ENCODE peak calls at places on chromosomes 16 and 17, in six cellular contexts. S is ovary; D is amygdala; R is head of caudate nucleus; I is stimulated activated CD4-positive, alpha-beta T cell treated with anti-CD3 and anti-CD28 coated beads, Interleukin-4, amount 100 ng/mL, for 1 hour; W is brain microvascular endothelial cell. O is an unnamed sample.

GRCh38 chr16:23508589-23509440 is 1.5 kb downstream of the GGA2 start:
- DNase-seq in S (no peak), D (no peak), R (peak), I (no peak), W (peak), O (no peak)

GRCh38 chr17:39772415-39772814 is 34.7 kb downstream of the GRB7 start:
- DNase-seq in S (no peak), D (no peak), R (no peak), I (no peak), W (no peak), O (no peak)

GRCh38 chr16:86925067-86925791 is 346.9 kb downstream of the FOXL1 start:
- DNase-seq in S (no peak), D (no peak), R (no peak), I (no peak), W (peak), O (no peak)

GRCh38 chr17:71934520-71934919 is 186.3 kb upstream of the SOX9 start:
- DNase-seq in S (no peak), D (no peak), R (no peak), I (no peak), W (no peak), O (no peak)

GRCh38 chr17:61551255-61551742 is 39.7 kb downstream of the NACA2 start:
- DNase-seq in S (no peak), D (no peak), R (no peak), I (no peak), W (no peak), O (no peak)

GRCh38 chr16:27106305-27106704 is 39.6 kb downstream of the C16orf82 start:
- DNase-seq in S (no peak), D (no peak), R (no peak), I (no peak), W (no peak), O (no peak)

GRCh38 chr16:70759666-70760065 is 41.3 kb downstream of the VAC14 start:
- DNase-seq in S (no peak), D (no peak), R (no peak), I (no peak), W (no peak), O (no peak)

GRCh38 chr16:67900156-67900555 is 7.1 kb downstream of the PSKH1 start:
- DNase-seq in S (no peak), D (no peak), R (no peak), I (no peak), W (no peak), O (no peak)

GRCh38 chr17:64061157-64061898 is 40.9 kb upstream of the ICAM2 start:
- DNase-seq in S (no peak), D (no peak), R (no peak), I (no peak), W (no peak), O (no peak)

GRCh38 chr17:16013943-16014407 is 14.4 kb downstream of the TTC19 start:
- DNase-seq in S (no peak), D (no peak), R (no peak), I (no peak), W (peak), O (no peak)

GRCh38 chr17:49850772-49851386 is 3.0 kb upstream of the TAC4 start:
- DNase-seq in S (no peak), D (no peak), R (no peak), I (no peak), W (no peak), O (no peak)

GRCh38 chr17:50201226-50201854 is at the start of gene COL1A1:
- DNase-seq in S (peak), D (no peak), R (no peak), I (no peak), W (peak), O (peak)

GRCh38 chr16:59044616-59045015 is 310.5 kb upstream of the GOT2 start:
- DNase-seq in S (no peak), D (no peak), R (no peak), I (no peak), W (no peak), O (no peak)

GRCh38 chr17:742147-742793 is 9.8 kb downstream of the GEMIN4 start:
- DNase-seq in S (no peak), D (no peak), R (no peak), I (no peak), W (no peak), O (no peak)

GRCh38 chr17:33127706-33128105 is 136.1 kb downstream of the SPACA3 start:
- DNase-seq in S (no peak), D (no peak), R (peak), I (no peak), W (no peak), O (no peak)

GRCh38 chr16:2026461-2027023 is at the start of gene NHERF2:
- DNase-seq in S (peak), D (no peak), R (peak), I (no peak), W (no peak), O (no peak)

GRCh38 chr17:29129731-29130130 is 50.5 kb downstream of the MYO18A start:
- DNase-seq in S (no peak), D (no peak), R (no peak), I (no peak), W (no peak), O (no peak)

GRCh38 chr16:52435573-52435972 is 111.4 kb downstream of the TOX3 start:
- DNase-seq in S (peak), D (no peak), R (no peak), I (no peak), W (no peak), O (no peak)

GRCh38 chr17:45345554-45346254 is 28.9 kb upstream of the MAP3K14 start:
- DNase-seq in S (peak), D (no peak), R (no peak), I (no peak), W (peak), O (peak)

GRCh38 chr17:19003966-19004600 is 481 bp downstream of the FAM83G start:
- DNase-seq in S (peak), D (no peak), R (no peak), I (peak), W (no peak), O (no peak)

GRCh38 chr17:13385481-13385907 is 216.2 kb downstream of the HS3ST3A1 start:
- DNase-seq in S (no peak), D (no peak), R (no peak), I (no peak), W (no peak), O (no peak)

GRCh38 chr16:1989826-1990335 is at the start of gene SYNGR3:
- DNase-seq in S (no peak), D (no peak), R (no peak), I (no peak), W (no peak), O (no peak)